ENCODE peak calls at places on chromosomes 7 and 10, in seven cellular contexts. B is HCT116, T is SK-N-SH, Y is K562, R is HepG2, D is H1, I is GM12878. C is an unnamed sample.

GRCh38 chr7:15603124-15603523 is 41.3 kb upstream of the AGMO start:
- DNase-seq in T (no peak), B (no peak), D (no peak), Y (no peak), I (no peak), R (no peak), C (no peak)

GRCh38 chr7:113392421-113392820 is 274.1 kb upstream of the SMIM30 start:
- DNase-seq in Y (no peak), T (no peak), R (no peak), I (no peak), D (no peak), B (no peak), C (no peak)

GRCh38 chr7:8282871-8283270 is 20.9 kb upstream of the ICA1 start:
- DNase-seq in I (no peak), B (no peak), R (no peak), Y (no peak), T (no peak), D (no peak), C (no peak)

GRCh38 chr10:119289227-119289925 is 82.0 kb downstream of the GRK5 start:
- DNase-seq in Y (no peak), I (no peak), T (no peak), D (no peak), R (no peak), B (no peak), C (no peak)

GRCh38 chr10:93749218-93749799 is 8.4 kb upstream of the LGI1 start:
- DNase-seq in R (no peak), B (no peak), D (peak; percentile 23), T (no peak), Y (no peak), I (no peak), C (no peak)

GRCh38 chr10:122018951-122019413 is 30.0 kb downstream of the TACC2 start:
- DNase-seq in D (no peak), R (no peak), I (no peak), Y (no peak), B (no peak), T (no peak), C (no peak)

GRCh38 chr7:112877671-112878460 is 87.7 kb upstream of the TMEM168 start:
- DNase-seq in T (no peak), D (no peak), B (no peak), I (no peak), Y (no peak), R (no peak), C (no peak)

GRCh38 chr10:61628875-61629513 is 33.7 kb upstream of the CABCOCO1 start:
- DNase-seq in D (no peak), R (peak; percentile 7), B (no peak), I (no peak), T (no peak), Y (no peak), C (peak; percentile 18)

DNA sequence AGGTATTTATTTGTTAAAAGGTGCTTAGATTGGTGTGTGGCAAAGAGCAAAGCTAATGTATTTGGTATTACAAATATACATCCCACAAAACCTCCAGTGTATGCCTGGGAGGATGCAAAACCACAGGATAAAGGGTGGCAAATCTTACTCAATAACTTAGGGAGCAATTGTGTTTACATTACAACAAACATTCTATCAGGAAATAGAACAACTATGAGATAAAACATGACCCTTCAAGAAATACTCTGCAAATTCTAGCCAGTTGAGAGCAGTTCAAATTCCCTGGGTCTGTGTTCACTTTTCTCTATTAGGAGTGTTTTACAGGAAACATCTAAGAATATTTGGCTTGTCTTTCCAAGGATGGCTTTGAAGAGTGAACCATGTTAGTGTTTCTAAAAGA is 64.9 kb downstream of the CUL1 start:
- DNase-seq in B (no peak), T (no peak), Y (no peak), R (no peak), I (no peak), D (no peak), C (no peak)
- TF ChIP-seq JUND in B (no peak), T (no peak), Y (no peak), R (no peak), I (no peak), D (no peak), C (no peak)

GRCh38 chr10:132027423-132027983 is 38.2 kb upstream of the JAKMIP3 start:
- DNase-seq in R (peak; percentile 6), D (no peak), I (no peak), B (no peak), T (no peak), Y (no peak), C (no peak)

GRCh38 chr10:132028706-132029105 is 37.0 kb upstream of the JAKMIP3 start:
- DNase-seq in T (no peak), B (no peak), D (no peak), R (no peak), Y (no peak), I (no peak), C (no peak)

GRCh38 chr10:132033632-132034031 is 32.1 kb upstream of the JAKMIP3 start:
- DNase-seq in T (no peak), Y (no peak), I (no peak), B (no peak), R (no peak), D (no peak), C (no peak)

GRCh38 chr10:132035476-132035875 is 30.3 kb upstream of the JAKMIP3 start:
- DNase-seq in D (no peak), Y (no peak), B (no peak), R (no peak), T (no peak), I (no peak), C (no peak)

DNA sequence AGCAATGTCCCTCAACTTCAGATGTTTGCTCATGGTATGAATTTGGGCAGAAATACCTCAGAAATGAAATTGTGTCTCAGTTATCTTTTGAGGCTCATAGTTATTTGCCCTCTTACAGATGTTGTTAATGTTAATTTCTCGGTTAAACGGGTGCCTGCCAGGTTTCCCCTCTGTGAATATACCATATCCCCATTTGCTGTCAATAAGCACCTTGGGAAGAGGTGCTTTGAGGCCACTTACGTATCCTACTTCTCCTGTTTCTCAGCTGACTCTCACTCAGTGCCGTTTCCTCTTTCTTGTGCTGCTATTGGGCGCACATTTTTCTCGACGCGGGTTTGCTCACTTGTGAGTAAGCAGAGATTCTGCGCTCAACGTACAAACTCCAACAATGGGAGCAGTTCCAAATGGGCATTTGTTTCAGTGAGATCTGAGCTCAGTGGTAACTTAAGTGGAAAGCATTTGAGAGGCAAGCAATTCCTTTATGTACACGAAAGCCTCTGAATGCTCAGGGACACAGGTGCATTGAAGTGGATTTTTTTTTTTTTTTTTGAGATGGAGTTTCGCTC is 34.8 kb upstream of the JAKMIP3 start:
- DNase-seq in T (no peak), Y (no peak), I (no peak), D (no peak), B (no peak), R (no peak), C (no peak)
- TF ChIP-seq JUND in T (no peak), Y (no peak), I (no peak), D (no peak), B (no peak), R (no peak), C (no peak)

GRCh38 chr7:85014936-85015335 is 171.9 kb downstream of the SEMA3D start:
- DNase-seq in I (no peak), D (no peak), T (no peak), R (peak; percentile 13), Y (no peak), B (no peak), C (peak; percentile 38)
- TF ChIP-seq JUND in I (no peak), D (no peak), T (no peak), R (no peak), Y (no peak), B (no peak), C (no peak)

DNA sequence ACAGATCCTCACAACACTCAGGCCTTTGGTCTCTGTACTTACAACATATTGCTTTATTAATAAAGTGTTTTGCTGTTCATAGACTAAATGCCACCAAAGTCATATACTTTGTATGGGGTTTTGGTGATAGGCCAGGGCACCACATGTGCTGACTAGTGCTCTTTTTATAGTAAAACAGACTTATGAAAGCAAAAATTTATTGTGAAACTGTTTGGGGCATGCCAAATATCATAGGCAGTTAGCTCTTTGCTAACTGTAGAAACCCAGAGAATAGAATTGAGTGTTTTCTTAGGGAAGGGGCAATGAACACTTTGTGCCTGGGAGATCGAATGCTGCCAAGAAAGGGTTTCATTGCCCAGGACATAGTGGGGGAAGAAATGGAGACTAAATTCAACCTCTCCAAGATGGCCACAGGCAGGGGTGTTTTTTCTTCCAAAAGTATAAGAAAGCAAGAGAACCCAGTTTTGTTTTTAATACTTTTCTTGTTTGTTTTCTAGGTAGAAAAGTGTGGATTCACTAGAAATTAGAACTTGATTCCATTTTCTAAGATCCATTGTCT is 142.7 kb downstream of the TRIL start:
- DNase-seq in T (no peak), B (no peak), I (peak; percentile 34), R (no peak), Y (no peak), D (no peak), C (no peak)
- TF ChIP-seq JUND in T (no peak), B (no peak), I (no peak), R (no peak), Y (no peak), D (no peak), C (no peak)

GRCh38 chr7:13880789-13881188 is 108.7 kb downstream of the ETV1 start:
- DNase-seq in Y (no peak), I (no peak), T (no peak), B (peak; percentile 16), R (no peak), D (no peak), C (no peak)
- TF ChIP-seq JUND in Y (no peak), I (no peak), T (peak; percentile 93), B (peak; percentile 53), R (no peak), D (no peak), C (no peak)

DNA sequence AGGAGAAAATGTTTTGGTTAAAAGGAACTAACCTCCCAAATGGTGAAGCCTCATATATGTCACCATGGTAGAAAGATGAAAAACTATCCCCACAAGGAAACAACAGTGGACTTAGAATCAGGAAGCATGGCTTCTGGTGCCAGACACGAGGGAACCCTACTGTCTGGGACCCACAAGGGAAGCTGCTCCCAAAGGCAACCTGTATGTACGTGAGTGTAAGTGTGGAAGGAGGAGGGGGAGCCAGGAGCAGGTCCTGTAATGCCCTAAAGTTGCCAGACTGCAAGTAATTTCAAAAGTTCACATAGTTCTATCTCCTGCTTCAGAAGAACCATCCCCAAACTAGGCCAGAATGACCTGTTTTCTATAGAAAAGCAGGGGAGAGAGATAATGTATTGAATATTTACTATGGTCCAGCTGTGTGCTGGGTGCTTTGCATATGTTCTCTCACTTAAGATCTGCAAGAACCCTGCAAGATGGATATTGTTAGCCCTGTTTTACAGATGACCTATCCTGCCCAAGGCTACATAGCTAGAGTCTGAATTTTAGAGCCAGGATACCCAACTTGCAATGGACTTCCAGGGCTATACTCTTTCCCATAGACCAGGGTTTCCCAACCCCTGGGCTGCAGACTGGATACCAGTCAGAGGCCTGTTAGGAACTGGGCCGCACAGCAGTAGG is 19.2 kb downstream of the DUSP5 start:
- DNase-seq in D (no peak), B (no peak), T (no peak), I (no peak), Y (no peak), R (no peak), C (no peak)
- TF ChIP-seq JUND in D (no peak), B (no peak), T (no peak), I (no peak), Y (no peak), R (no peak), C (no peak)

C was measured in T47D.